ENCODE peak calls at places on chromosome 3, in five cellular contexts. W is fibroblast of pulmonary artery, L is colonic mucosa, O is HFF-Myc, M is right cardiac atrium. E is an unnamed sample.

GRCh38 chr3:73661262-73661661 is 36.5 kb upstream of the PDZRN3 start:
- DNase-seq in W (peak; percentile 16), L (no peak), O (no peak), M (no peak), E (peak; percentile 77)

GRCh38 chr3:195159819-195160175 is 111.2 kb downstream of the XXYLT1 start:
- DNase-seq in W (no peak), L (no peak), O (no peak), M (no peak), E (no peak)

GRCh38 chr3:195892355-195893120 is 15.8 kb downstream of the TNK2 start:
- DNase-seq in W (peak; percentile 85), L (no peak), O (no peak), M (peak; percentile 78), E (peak; percentile 87)

GRCh38 chr3:167787440-167787839 is 51.9 kb downstream of the SERPINI1 start:
- DNase-seq in W (no peak), L (no peak), O (no peak), M (no peak), E (no peak)

GRCh38 chr3:134249935-134250716 is 533 bp downstream of the RYK start:
- DNase-seq in W (peak; percentile 32), L (peak; percentile 76), O (no peak), M (peak; percentile 65), E (peak; percentile 45)

GRCh38 chr3:148230473-148230872 is 467.2 kb upstream of the AGTR1 start:
- DNase-seq in W (no peak), L (no peak), O (no peak), M (no peak), E (no peak)

GRCh38 chr3:25429960-25430941 is 2.2 kb downstream of the RARB start:
- DNase-seq in W (peak; percentile 38), L (no peak), O (no peak), M (no peak), E (peak; percentile 25)

GRCh38 chr3:69435274-69436262 is 49.7 kb upstream of the FRMD4B start:
- DNase-seq in W (no peak), L (no peak), O (no peak), M (no peak), E (no peak)

GRCh38 chr3:126955004-126955790 is 27.7 kb upstream of the PLXNA1 start:
- DNase-seq in W (no peak), L (no peak), O (no peak), M (no peak), E (no peak)

GRCh38 chr3:4751057-4752051 is 227.9 kb upstream of the BHLHE40 start:
- DNase-seq in W (peak; percentile 84), L (no peak), O (peak; percentile 65), M (no peak), E (peak; percentile 84)

GRCh38 chr3:17584066-17584465 is 158.4 kb downstream of the TBC1D5 start:
- DNase-seq in W (no peak), L (no peak), O (no peak), M (no peak), E (no peak)

GRCh38 chr3:17589888-17590287 is 152.5 kb downstream of the TBC1D5 start:
- DNase-seq in W (no peak), L (no peak), O (no peak), M (no peak), E (no peak)

GRCh38 chr3:17588422-17588821 is 154.0 kb downstream of the TBC1D5 start:
- DNase-seq in W (no peak), L (no peak), O (no peak), M (no peak), E (no peak)

GRCh38 chr3:17583530-17583929 is 158.9 kb downstream of the TBC1D5 start:
- DNase-seq in W (peak; percentile 25), L (no peak), O (no peak), M (no peak), E (peak; percentile 26)

GRCh38 chr3:17585561-17586325 is 156.7 kb downstream of the TBC1D5 start:
- DNase-seq in W (peak; percentile 15), L (no peak), O (no peak), M (no peak), E (peak; percentile 51)
- H3K4me3 ChIP-seq in W (no peak overlapping the region), L (no peak overlapping the region), O (no peak overlapping the region), M (no peak overlapping the region), E (no peak overlapping the region)

GRCh38 chr3:156819842-156820686 is 6.1 kb upstream of the LEKR1 start:
- DNase-seq in W (no peak), L (no peak), O (no peak), M (no peak), E (no peak)

GRCh38 chr3:156816091-156816793 is 9.9 kb upstream of the LEKR1 start:
- DNase-seq in W (peak; percentile 57), L (peak; percentile 43), O (no peak), M (peak; percentile 32), E (peak; percentile 37)

GRCh38 chr3:156816794-156817741 is 9.1 kb upstream of the LEKR1 start:
- DNase-seq in W (peak; percentile 84), L (peak; percentile 88), O (peak; percentile 78), M (peak; percentile 89), E (peak; percentile 78)

GRCh38 chr3:156818890-156819289 is 7.3 kb upstream of the LEKR1 start:
- DNase-seq in W (peak; percentile 68), L (no peak), O (no peak), M (no peak), E (peak; percentile 81)

GRCh38 chr3:156817931-156818765 is 8.0 kb upstream of the LEKR1 start:
- DNase-seq in W (no peak), L (no peak), O (no peak), M (no peak), E (no peak)
- H3K4me3 ChIP-seq in W (no peak overlapping the region), L (no peak overlapping the region), O (no peak overlapping the region), M (no peak overlapping the region), E (no peak overlapping the region)

DNA sequence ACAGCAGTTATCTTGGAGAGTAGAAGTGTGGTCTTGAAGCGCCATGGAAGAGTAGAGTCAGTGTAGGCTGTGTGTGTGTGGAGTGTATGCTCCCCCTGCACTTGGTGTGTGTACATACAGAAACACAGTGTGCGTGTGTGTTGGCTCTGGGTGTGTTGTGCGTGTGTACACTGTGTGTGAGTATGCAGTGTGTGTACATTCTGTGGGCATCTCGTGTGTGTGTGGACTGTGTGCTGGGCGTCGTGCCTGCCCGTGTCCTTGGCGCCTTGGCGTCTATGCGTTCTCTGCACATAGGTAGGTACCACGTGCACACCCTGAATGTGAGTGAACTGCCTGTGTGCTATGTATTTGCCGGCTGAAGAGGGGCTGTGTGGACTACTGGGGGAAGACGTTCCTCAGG is 520 bp upstream of the ECE2 start:
- DNase-seq in W (no peak), L (no peak), O (no peak), M (no peak), E (no peak)
- H3K4me3 ChIP-seq in W (no peak overlapping the region), L (no peak overlapping the region), O (no peak overlapping the region), M (no peak overlapping the region), E (no peak overlapping the region)

GRCh38 chr3:44729384-44729910 is at the start of gene ZNF501:
- DNase-seq in W (peak; percentile 94), L (peak; percentile 98), O (peak; percentile 47), M (peak; percentile 96), E (peak; percentile 95)
- H3K4me3 ChIP-seq in W (peak within 1 kb of the TSS; percentile 71), L (peak within 1 kb of the TSS; percentile 80), O (peak within 1 kb of the TSS; percentile 52), M (peak within 1 kb of the TSS; percentile 69), E (peak within 1 kb of the TSS; percentile 79)

GRCh38 chr3:23916886-23917815 is at the start of the genes NKIRAS1 and RPL15:
- DNase-seq in W (peak; percentile 98), L (peak; percentile 98), O (peak; percentile 90), M (peak; percentile 98), E (peak; percentile 97)

GRCh38 chr3:23920151-23920655 is 3.3 kb downstream of the RPL15 start:
- DNase-seq in W (no peak), L (no peak), O (no peak), M (no peak), E (no peak)

GRCh38 chr3:23916152-23916885 is 471 bp downstream of the NKIRAS1 start:
- DNase-seq in W (no peak), L (peak; percentile 49), O (no peak), M (no peak), E (no peak)

GRCh38 chr3:23921052-23921511 is 4.2 kb downstream of the RPL15 start:
- DNase-seq in W (no peak), L (no peak), O (no peak), M (no peak), E (no peak)

DNA sequence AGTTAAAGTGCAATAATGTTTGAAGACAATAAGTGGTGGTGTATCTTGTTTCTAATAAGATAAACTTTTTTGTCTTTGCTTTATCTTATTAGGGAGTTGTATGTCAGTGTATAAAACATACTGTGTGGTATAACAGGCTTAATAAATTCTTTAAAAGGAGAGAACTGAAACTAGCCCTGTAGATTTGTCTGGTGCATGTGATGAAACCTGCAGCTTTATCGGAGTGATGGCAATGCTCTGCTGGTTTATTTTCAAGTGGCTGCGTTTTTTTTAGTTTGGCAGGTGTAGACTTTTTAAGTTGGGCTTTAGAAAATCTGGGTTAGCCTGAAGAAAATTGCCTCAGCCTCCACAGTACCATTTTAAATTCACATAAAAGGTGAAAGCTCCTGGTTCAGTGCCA is 2.7 kb downstream of the RPL15 start:
- DNase-seq in W (no peak), L (no peak), O (no peak), M (no peak), E (no peak)
- H3K4me3 ChIP-seq in W (no peak overlapping the region), L (no peak overlapping the region), O (peak overlapping the region; percentile 93), M (no peak overlapping the region), E (no peak overlapping the region)

DNA sequence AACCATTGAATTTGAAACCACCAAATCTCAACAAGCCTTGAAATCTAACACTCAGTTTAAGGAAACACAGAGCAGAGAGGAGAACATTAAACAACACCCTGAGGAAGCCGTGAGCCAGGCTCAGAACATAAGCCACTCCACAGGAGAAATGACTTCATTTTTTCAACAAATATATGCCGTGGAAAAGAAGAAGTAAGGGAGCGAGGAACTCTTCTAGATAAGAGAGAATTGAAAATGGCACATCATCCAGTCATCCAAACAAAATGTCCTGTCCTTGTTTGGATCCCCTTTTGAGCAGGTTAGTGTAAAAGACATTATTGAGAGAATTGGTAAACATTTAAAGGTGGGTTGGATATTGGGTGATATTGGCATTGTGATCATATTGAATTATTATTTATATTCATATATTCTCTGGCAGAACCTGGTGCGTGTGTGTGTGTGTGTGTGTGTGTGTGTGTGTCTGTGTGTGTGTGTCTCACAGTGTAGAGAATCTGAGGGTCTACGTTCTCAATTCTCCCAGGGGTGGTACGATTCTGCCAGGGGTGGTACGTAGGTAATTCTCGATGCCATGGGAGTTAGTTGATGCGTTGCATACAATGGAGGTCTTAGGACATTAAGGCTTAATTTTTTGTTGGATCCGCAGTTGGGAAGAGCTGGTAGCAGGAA is 94.4 kb downstream of the ST6GAL1 start:
- DNase-seq in W (no peak), L (peak; percentile 15), O (no peak), M (no peak), E (no peak)
- H3K4me3 ChIP-seq in W (no peak overlapping the region), L (no peak overlapping the region), O (no peak overlapping the region), M (no peak overlapping the region), E (no peak overlapping the region)

DNA sequence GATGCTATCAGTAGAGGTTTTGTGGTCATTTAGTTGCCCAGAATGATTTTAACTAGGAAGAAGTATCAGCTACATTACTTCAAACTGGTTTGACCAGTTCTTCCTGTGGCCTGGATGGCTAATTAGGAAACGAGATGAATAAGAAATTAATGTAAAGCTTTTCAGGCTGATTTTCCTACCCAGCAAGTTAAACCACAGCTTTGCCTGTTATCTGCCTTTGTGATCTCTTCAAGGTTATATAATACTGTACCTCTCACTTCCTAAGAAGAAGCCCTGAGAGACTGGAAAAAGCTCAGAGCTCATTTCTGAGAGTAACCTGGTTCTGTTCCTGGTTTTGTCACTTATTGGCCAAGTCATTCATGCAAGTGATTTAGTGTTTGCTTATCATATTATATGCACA is 782.2 kb upstream of the GOLIM4 start:
- DNase-seq in W (no peak), L (no peak), O (no peak), M (no peak), E (no peak)
- H3K4me3 ChIP-seq in W (no peak overlapping the region), L (no peak overlapping the region), O (no peak overlapping the region), M (no peak overlapping the region), E (no peak overlapping the region)

E was measured in cardiac fibroblast.